ENCODE peak calls at places on chromosomes 13 and 19, in ten cellular contexts. One of them, this sample, is unnamed.

GRCh38 chr19:54415208-54415900 is at the start of gene TTYH1:
- DNase-seq in tibial nerve: no peak
- DNase-seq in lung: no peak
- DNase-seq in aorta: no peak
- DNase-seq in A549: no peak
- DNase-seq in uterus: no peak
- DNase-seq in SK-N-SH: peak; percentile 88
- DNase-seq in effector memory CD4-positive, alpha-beta T cell: no peak
- DNase-seq in stomach: no peak
- DNase-seq in right atrium auricular region: no peak
- DNase-seq in this sample: no peak

GRCh38 chr13:67351915-67352314 is 121.8 kb upstream of the PCDH9 start:
- DNase-seq in tibial nerve: no peak
- DNase-seq in lung: no peak
- DNase-seq in aorta: no peak
- DNase-seq in A549: no peak
- DNase-seq in uterus: no peak
- DNase-seq in SK-N-SH: no peak
- DNase-seq in effector memory CD4-positive, alpha-beta T cell: no peak
- DNase-seq in stomach: no peak
- DNase-seq in right atrium auricular region: no peak
- DNase-seq in this sample: no peak

GRCh38 chr19:49403404-49404187 is 15.5 kb downstream of the KASH5 start:
- DNase-seq in tibial nerve: no peak
- DNase-seq in lung: no peak
- DNase-seq in aorta: no peak
- DNase-seq in A549: no peak
- DNase-seq in uterus: no peak
- DNase-seq in SK-N-SH: peak; percentile 3
- DNase-seq in effector memory CD4-positive, alpha-beta T cell: no peak
- DNase-seq in stomach: no peak
- DNase-seq in right atrium auricular region: no peak
- DNase-seq in this sample: no peak

GRCh38 chr19:44587863-44588752 is 25.3 kb upstream of the IGSF23 start:
- DNase-seq in tibial nerve: no peak
- DNase-seq in lung: no peak
- DNase-seq in aorta: no peak
- DNase-seq in A549: peak; percentile 84
- DNase-seq in uterus: no peak
- DNase-seq in SK-N-SH: no peak
- DNase-seq in effector memory CD4-positive, alpha-beta T cell: no peak
- DNase-seq in stomach: no peak
- DNase-seq in right atrium auricular region: no peak
- DNase-seq in this sample: no peak

GRCh38 chr19:366951-367350 is 22.4 kb upstream of the MIER2 start:
- DNase-seq in tibial nerve: no peak
- DNase-seq in lung: no peak
- DNase-seq in aorta: no peak
- DNase-seq in A549: no peak
- DNase-seq in uterus: no peak
- DNase-seq in SK-N-SH: no peak
- DNase-seq in effector memory CD4-positive, alpha-beta T cell: no peak
- DNase-seq in stomach: no peak
- DNase-seq in right atrium auricular region: no peak
- DNase-seq in this sample: no peak

GRCh38 chr19:47309038-47309437 is 623 bp upstream of the C5AR1 start:
- DNase-seq in tibial nerve: no peak
- DNase-seq in lung: no peak
- DNase-seq in aorta: peak; percentile 81
- DNase-seq in A549: no peak
- DNase-seq in uterus: no peak
- DNase-seq in SK-N-SH: no peak
- DNase-seq in effector memory CD4-positive, alpha-beta T cell: no peak
- DNase-seq in stomach: no peak
- DNase-seq in right atrium auricular region: no peak
- DNase-seq in this sample: no peak

GRCh38 chr19:17136026-17136425 is 60.4 kb downstream of the MYO9B start:
- DNase-seq in tibial nerve: no peak
- DNase-seq in lung: no peak
- DNase-seq in aorta: no peak
- DNase-seq in A549: no peak
- DNase-seq in uterus: no peak
- DNase-seq in SK-N-SH: no peak
- DNase-seq in effector memory CD4-positive, alpha-beta T cell: no peak
- DNase-seq in stomach: no peak
- DNase-seq in right atrium auricular region: no peak
- DNase-seq in this sample: no peak

GRCh38 chr19:51467864-51468544 is 9.8 kb upstream of the SIGLEC8 start:
- DNase-seq in tibial nerve: no peak
- DNase-seq in lung: no peak
- DNase-seq in aorta: no peak
- DNase-seq in A549: no peak
- DNase-seq in uterus: no peak
- DNase-seq in SK-N-SH: no peak
- DNase-seq in effector memory CD4-positive, alpha-beta T cell: no peak
- DNase-seq in stomach: peak; percentile 4
- DNase-seq in right atrium auricular region: no peak
- DNase-seq in this sample: no peak

GRCh38 chr13:114148521-114148855 is 16.1 kb upstream of the RASA3 start:
- DNase-seq in tibial nerve: no peak
- DNase-seq in lung: no peak
- DNase-seq in aorta: peak; percentile 43
- DNase-seq in A549: no peak
- DNase-seq in uterus: no peak
- DNase-seq in SK-N-SH: peak; percentile 16
- DNase-seq in effector memory CD4-positive, alpha-beta T cell: peak; percentile 86
- DNase-seq in stomach: peak; percentile 51
- DNase-seq in right atrium auricular region: no peak
- DNase-seq in this sample: peak; percentile 80

GRCh38 chr13:30877335-30877734 is 28.7 kb upstream of the MEDAG start:
- DNase-seq in tibial nerve: no peak
- DNase-seq in lung: no peak
- DNase-seq in aorta: no peak
- DNase-seq in A549: no peak
- DNase-seq in uterus: no peak
- DNase-seq in SK-N-SH: no peak
- DNase-seq in effector memory CD4-positive, alpha-beta T cell: no peak
- DNase-seq in stomach: no peak
- DNase-seq in right atrium auricular region: no peak
- DNase-seq in this sample: no peak

GRCh38 chr13:47256618-47257017 is 359.8 kb upstream of the HTR2A start:
- DNase-seq in tibial nerve: no peak
- DNase-seq in lung: no peak
- DNase-seq in aorta: no peak
- DNase-seq in A549: no peak
- DNase-seq in uterus: no peak
- DNase-seq in SK-N-SH: no peak
- DNase-seq in effector memory CD4-positive, alpha-beta T cell: no peak
- DNase-seq in stomach: no peak
- DNase-seq in right atrium auricular region: no peak
- DNase-seq in this sample: no peak

GRCh38 chr13:99067160-99067985 is 89.5 kb upstream of the DOCK9 start:
- DNase-seq in tibial nerve: no peak
- DNase-seq in lung: no peak
- DNase-seq in aorta: no peak
- DNase-seq in A549: peak; percentile 82
- DNase-seq in uterus: no peak
- DNase-seq in SK-N-SH: no peak
- DNase-seq in effector memory CD4-positive, alpha-beta T cell: no peak
- DNase-seq in stomach: no peak
- DNase-seq in right atrium auricular region: no peak
- DNase-seq in this sample: no peak

GRCh38 chr13:48818495-48818961 is 157.2 kb upstream of the FNDC3A start:
- DNase-seq in tibial nerve: no peak
- DNase-seq in lung: no peak
- DNase-seq in aorta: no peak
- DNase-seq in A549: peak; percentile 47
- DNase-seq in uterus: no peak
- DNase-seq in SK-N-SH: no peak
- DNase-seq in effector memory CD4-positive, alpha-beta T cell: no peak
- DNase-seq in stomach: no peak
- DNase-seq in right atrium auricular region: no peak
- DNase-seq in this sample: no peak

GRCh38 chr19:22622901-22623840 is 11.0 kb upstream of the ZNF492 start:
- DNase-seq in tibial nerve: no peak
- DNase-seq in lung: no peak
- DNase-seq in aorta: peak; percentile 85
- DNase-seq in A549: no peak
- DNase-seq in uterus: no peak
- DNase-seq in SK-N-SH: peak; percentile 83
- DNase-seq in effector memory CD4-positive, alpha-beta T cell: no peak
- DNase-seq in stomach: no peak
- DNase-seq in right atrium auricular region: peak; percentile 59
- DNase-seq in this sample: no peak

GRCh38 chr13:67197704-67198103 is 32.4 kb downstream of the PCDH9 start:
- DNase-seq in tibial nerve: no peak
- DNase-seq in lung: no peak
- DNase-seq in aorta: no peak
- DNase-seq in A549: no peak
- DNase-seq in uterus: no peak
- DNase-seq in SK-N-SH: no peak
- DNase-seq in effector memory CD4-positive, alpha-beta T cell: no peak
- DNase-seq in stomach: no peak
- DNase-seq in right atrium auricular region: no peak
- DNase-seq in this sample: no peak

GRCh38 chr13:80979035-80979641 is 638.2 kb upstream of the SPRY2 start:
- DNase-seq in tibial nerve: peak; percentile 18
- DNase-seq in lung: peak; percentile 42
- DNase-seq in aorta: no peak
- DNase-seq in A549: peak; percentile 70
- DNase-seq in uterus: peak; percentile 18
- DNase-seq in SK-N-SH: peak; percentile 59
- DNase-seq in effector memory CD4-positive, alpha-beta T cell: no peak
- DNase-seq in stomach: peak; percentile 28
- DNase-seq in right atrium auricular region: no peak
- DNase-seq in this sample: no peak

DNA sequence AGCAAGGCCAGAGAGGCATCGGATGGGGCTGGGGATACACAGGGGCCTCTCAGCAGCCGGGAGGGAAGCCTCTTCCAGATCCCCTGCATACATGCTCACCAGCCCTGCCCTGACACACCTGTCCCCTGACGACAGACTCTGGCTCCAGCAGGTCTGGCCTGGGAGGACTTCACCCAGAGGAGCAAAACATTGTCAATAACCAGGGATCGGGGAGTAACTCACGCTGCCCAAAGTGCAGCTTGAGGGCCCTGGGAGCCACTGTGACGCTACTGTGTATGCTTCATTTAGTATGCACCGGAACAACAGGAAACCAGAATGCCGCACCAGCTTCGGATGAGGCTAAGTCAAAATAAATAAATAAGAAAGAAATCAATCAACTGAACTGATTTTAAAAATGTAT is 12.4 kb upstream of the CD22 start:
- DNase-seq in tibial nerve: no peak
- DNase-seq in lung: no peak
- DNase-seq in aorta: no peak
- DNase-seq in A549: no peak
- DNase-seq in uterus: no peak
- DNase-seq in SK-N-SH: no peak
- DNase-seq in effector memory CD4-positive, alpha-beta T cell: no peak
- DNase-seq in stomach: no peak
- DNase-seq in right atrium auricular region: no peak
- DNase-seq in this sample: no peak
- H3K4me1 ChIP-seq in tibial nerve: no peaks in the 10 kb centered on the region
- H3K4me1 ChIP-seq in lung: peaks cover 7% of the 10 kb centered on the region
- H3K4me1 ChIP-seq in aorta: no peaks in the 10 kb centered on the region
- H3K4me1 ChIP-seq in A549: peaks cover 16% of the 10 kb centered on the region
- H3K4me1 ChIP-seq in uterus: no peaks in the 10 kb centered on the region
- H3K4me1 ChIP-seq in SK-N-SH: no peaks in the 10 kb centered on the region
- H3K4me1 ChIP-seq in effector memory CD4-positive, alpha-beta T cell: peaks cover 5% of the 10 kb centered on the region
- H3K4me1 ChIP-seq in stomach: peaks cover 19% of the 10 kb centered on the region
- H3K4me1 ChIP-seq in right atrium auricular region: no peaks in the 10 kb centered on the region
- H3K4me1 ChIP-seq in this sample: no peaks in the 10 kb centered on the region

GRCh38 chr19:39301021-39301420 is 4.8 kb downstream of the IFNL1 start:
- DNase-seq in tibial nerve: no peak
- DNase-seq in lung: no peak
- DNase-seq in aorta: peak; percentile 19
- DNase-seq in A549: no peak
- DNase-seq in uterus: no peak
- DNase-seq in SK-N-SH: no peak
- DNase-seq in effector memory CD4-positive, alpha-beta T cell: no peak
- DNase-seq in stomach: no peak
- DNase-seq in right atrium auricular region: no peak
- DNase-seq in this sample: no peak
- H3K27ac ChIP-seq in tibial nerve: no peak overlapping the region
- H3K27ac ChIP-seq in lung: no peak overlapping the region
- H3K27ac ChIP-seq in aorta: no peak overlapping the region
- H3K27ac ChIP-seq in A549: no peak overlapping the region
- H3K27ac ChIP-seq in uterus: no peak overlapping the region
- H3K27ac ChIP-seq in SK-N-SH: no peak overlapping the region
- H3K27ac ChIP-seq in effector memory CD4-positive, alpha-beta T cell: no peak overlapping the region
- H3K27ac ChIP-seq in stomach: no peak overlapping the region
- H3K27ac ChIP-seq in right atrium auricular region: no peak overlapping the region
- H3K27ac ChIP-seq in this sample: no peak overlapping the region

DNA sequence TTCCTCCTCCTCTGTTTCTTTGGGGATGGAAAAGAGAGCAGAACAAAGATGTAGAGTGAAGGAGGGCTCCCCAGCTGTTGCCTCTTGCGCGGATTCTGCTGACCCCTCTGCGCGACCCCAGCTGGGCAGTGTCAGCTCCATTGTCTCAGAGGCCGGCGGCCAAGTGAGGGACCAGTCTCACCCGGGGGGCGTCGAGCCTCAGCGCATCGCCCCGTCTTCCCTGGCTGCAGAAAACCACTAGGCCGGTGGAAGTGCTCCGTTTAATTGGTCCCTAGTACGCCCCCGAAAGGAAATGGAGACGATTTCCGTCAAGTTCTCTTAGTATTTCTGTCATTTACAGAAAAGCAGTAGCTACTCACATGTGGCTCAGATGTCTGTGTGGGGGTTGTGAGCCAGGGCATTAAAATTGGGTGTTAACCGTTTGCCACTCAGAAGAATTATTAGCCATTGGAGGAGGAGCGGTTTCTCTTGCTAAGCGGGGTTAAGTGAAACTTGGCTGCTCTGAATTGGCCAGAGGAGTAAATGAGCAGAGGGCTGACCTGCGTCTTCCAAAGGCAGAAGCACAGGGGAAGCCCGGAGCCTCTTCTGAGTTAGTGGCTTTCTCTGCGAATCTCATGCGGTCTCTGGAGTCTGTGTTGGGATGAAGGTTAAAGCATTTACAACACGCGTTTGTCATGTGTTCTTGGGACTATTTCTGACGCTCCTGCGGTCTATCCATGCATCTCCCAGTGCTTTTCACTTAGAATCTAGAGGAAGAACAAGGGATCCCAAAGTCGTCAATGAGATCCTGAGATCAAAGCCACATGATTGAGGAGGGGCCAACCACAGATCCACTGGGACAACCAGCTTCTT is 132.8 kb upstream of the MYO16 start:
- DNase-seq in tibial nerve: no peak
- DNase-seq in lung: no peak
- DNase-seq in aorta: no peak
- DNase-seq in A549: no peak
- DNase-seq in uterus: no peak
- DNase-seq in SK-N-SH: peak; percentile 24
- DNase-seq in effector memory CD4-positive, alpha-beta T cell: no peak
- DNase-seq in stomach: no peak
- DNase-seq in right atrium auricular region: no peak
- DNase-seq in this sample: no peak
- H3K4me3 ChIP-seq in tibial nerve: peak overlapping the region; percentile 7
- H3K4me3 ChIP-seq in lung: no peak overlapping the region
- H3K4me3 ChIP-seq in aorta: no peak overlapping the region
- H3K4me3 ChIP-seq in A549: peak overlapping the region; percentile 59
- H3K4me3 ChIP-seq in uterus: no peak overlapping the region
- H3K4me3 ChIP-seq in SK-N-SH: no peak overlapping the region
- H3K4me3 ChIP-seq in effector memory CD4-positive, alpha-beta T cell: peak overlapping the region; percentile 70
- H3K4me3 ChIP-seq in stomach: peak overlapping the region; percentile 32
- H3K4me3 ChIP-seq in right atrium auricular region: peak overlapping the region; percentile 39
- H3K4me3 ChIP-seq in this sample: peak overlapping the region; percentile 46

GRCh38 chr19:40279761-40280607 is 5.2 kb downstream of the AKT2 start:
- DNase-seq in tibial nerve: no peak
- DNase-seq in lung: no peak
- DNase-seq in aorta: peak; percentile 66
- DNase-seq in A549: no peak
- DNase-seq in uterus: no peak
- DNase-seq in SK-N-SH: peak; percentile 7
- DNase-seq in effector memory CD4-positive, alpha-beta T cell: no peak
- DNase-seq in stomach: no peak
- DNase-seq in right atrium auricular region: no peak
- DNase-seq in this sample: no peak
- H3K4me1 ChIP-seq in tibial nerve: no peaks in the 10 kb centered on the region
- H3K4me1 ChIP-seq in lung: peaks cover 44% of the 10 kb centered on the region
- H3K4me1 ChIP-seq in aorta: no peaks in the 10 kb centered on the region
- H3K4me1 ChIP-seq in A549: peaks cover 10% of the 10 kb centered on the region
- H3K4me1 ChIP-seq in uterus: peaks cover 11% of the 10 kb centered on the region
- H3K4me1 ChIP-seq in SK-N-SH: peaks cover 20% of the 10 kb centered on the region
- H3K4me1 ChIP-seq in effector memory CD4-positive, alpha-beta T cell: peaks cover 20% of the 10 kb centered on the region
- H3K4me1 ChIP-seq in stomach: peaks cover 94% of the 10 kb centered on the region
- H3K4me1 ChIP-seq in right atrium auricular region: no peaks in the 10 kb centered on the region
- H3K4me1 ChIP-seq in this sample: peaks cover 65% of the 10 kb centered on the region